ENCODE peak calls at places on chromosomes 4 and X, in six cellular contexts. I is DND-41; H is neural progenitor cell; L is body of pancreas; B is CD8-positive, alpha-beta T cell; J is A549. K is an unnamed sample. For H3K4me1, the result is how much of the 10 kb centered on the place peaks cover.

GRCh38 chr4:87654487-87655044 is 4.5 kb downstream of the DMP1 start:
- DNase-seq in B (no peak), H (no peak), J (no peak), I (no peak), L (no peak), K (no peak)

GRCh38 chrX:45445745-45446412 is 245.2 kb upstream of the DIPK2B start:
- DNase-seq in I (no peak), J (peak), H (no peak), B (no peak), L (no peak), K (no peak)

GRCh38 chr4:143336828-143337599 is at the start of gene GAB1:
- DNase-seq in L (peak), I (peak), H (peak), B (no peak), J (peak), K (peak)

GRCh38 chr4:76373919-76374552 is 46.9 kb downstream of the CCDC158 start:
- DNase-seq in L (no peak), J (peak), I (no peak), B (no peak), H (no peak), K (peak)

GRCh38 chr4:170014359-170015008 is 11.7 kb downstream of the MFAP3L start:
- DNase-seq in B (no peak), H (no peak), I (no peak), J (no peak), L (no peak), K (no peak)

GRCh38 chr4:25075851-25076250 is 45.1 kb upstream of the LGI2 start:
- DNase-seq in J (no peak), B (no peak), L (no peak), I (no peak), H (peak), K (peak)

GRCh38 chrX:49269768-49270248 is at the start of gene PPP1R3F:
- DNase-seq in B (no peak), I (no peak), L (no peak), J (no peak), H (no peak), K (no peak)

GRCh38 chrX:23993012-23993633 is 33.9 kb downstream of the KLHL15 start:
- DNase-seq in B (no peak), I (no peak), J (no peak), H (no peak), L (no peak), K (no peak)

GRCh38 chrX:108216405-108216804 is 124.8 kb downstream of the ATG4A start:
- DNase-seq in L (no peak), J (no peak), B (no peak), I (no peak), H (no peak), K (no peak)

GRCh38 chr4:29014555-29014954 is 1705.6 kb upstream of the PCDH7 start:
- DNase-seq in H (no peak), I (no peak), J (no peak), B (no peak), L (no peak), K (no peak)

GRCh38 chr4:8830611-8831200 is 40.9 kb downstream of the HMX1 start:
- DNase-seq in H (no peak), L (no peak), B (peak), J (no peak), I (no peak), K (no peak)

GRCh38 chr4:10183462-10183861 is 66.9 kb upstream of the WDR1 start:
- DNase-seq in L (no peak), I (no peak), B (no peak), J (no peak), H (no peak), K (no peak)

GRCh38 chr4:131091896-131092295 is 1995.9 kb downstream of the C4orf33 start:
- DNase-seq in B (no peak), L (no peak), I (no peak), H (peak), J (peak), K (no peak)

GRCh38 chr4:76308548-76308947 is 2.0 kb downstream of the STBD1 start:
- DNase-seq in J (no peak), L (peak), B (no peak), H (no peak), I (no peak), K (peak)

GRCh38 chrX:80556148-80556547 is 135.9 kb downstream of the TENT5D start:
- DNase-seq in H (no peak), L (no peak), J (no peak), B (no peak), I (no peak), K (no peak)

GRCh38 chr4:76208005-76208765 is 5.4 kb downstream of the SCARB2 start:
- DNase-seq in L (peak), B (no peak), I (no peak), J (peak), H (no peak), K (peak)

GRCh38 chrX:23610491-23610890 is 56.8 kb upstream of the PRDX4 start:
- DNase-seq in L (no peak), J (no peak), B (no peak), I (no peak), H (no peak), K (no peak)

GRCh38 chr4:21986312-21986711 is 37.7 kb upstream of the KCNIP4 start:
- DNase-seq in B (no peak), L (no peak), J (no peak), I (no peak), H (no peak), K (no peak)

GRCh38 chr4:107050525-107051135 is 14.5 kb upstream of the DKK2 start:
- DNase-seq in I (no peak), J (peak), H (peak), B (no peak), L (no peak), K (no peak)

GRCh38 chrX:50117477-50117876 is 83.3 kb downstream of the AKAP4 start:
- DNase-seq in J (no peak), I (no peak), L (no peak), H (no peak), B (no peak), K (no peak)

GRCh38 chr4:168028568-168028967 is 63.8 kb upstream of the ANXA10 start:
- DNase-seq in L (peak), J (peak), H (no peak), B (no peak), I (no peak), K (no peak)

GRCh38 chr4:78553526-78554060 is 2.0 kb downstream of the ANXA3 start:
- DNase-seq in J (no peak), H (no peak), L (no peak), I (no peak), B (no peak), K (no peak)

GRCh38 chr4:165364452-165365080 is 14.2 kb upstream of the CPE start:
- DNase-seq in H (no peak), L (no peak), J (no peak), I (no peak), B (no peak), K (no peak)

GRCh38 chrX:104195489-104196084 is 29.3 kb downstream of the FAM199X start:
- DNase-seq in B (no peak), J (peak), H (peak), L (no peak), I (peak), K (no peak)

GRCh38 chr4:101292901-101293300 is 54.4 kb downstream of the PPP3CA start:
- DNase-seq in H (no peak), L (no peak), J (no peak), B (no peak), I (no peak), K (peak)

GRCh38 chrX:107449490-107450175 is at the start of gene FRMPD3:
- DNase-seq in L (no peak), I (no peak), B (no peak), J (no peak), H (peak), K (peak)

GRCh38 chr4:98377626-98378025 is 116.4 kb downstream of the RAP1GDS1 start:
- DNase-seq in B (no peak), J (no peak), L (no peak), H (no peak), I (no peak), K (no peak)

GRCh38 chrX:31807165-31807564 is 735.3 kb upstream of the FTHL17 start:
- DNase-seq in I (no peak), B (no peak), H (no peak), L (no peak), J (no peak), K (no peak)

GRCh38 chr4:42671431-42672194 is 14.7 kb upstream of the ATP8A1 start:
- DNase-seq in L (no peak), J (no peak), H (no peak), I (peak), B (peak), K (no peak)

GRCh38 chr4:13654158-13654797 is 26.8 kb upstream of the BOD1L1 start:
- DNase-seq in B (peak), I (peak), L (peak), J (peak), H (peak), K (peak)

GRCh38 chr4:168907119-168907698 is 102.8 kb downstream of the CBR4 start:
- DNase-seq in L (no peak), B (no peak), J (no peak), H (no peak), I (no peak), K (no peak)

GRCh38 chr4:133190098-133190497 is 41.0 kb downstream of the PCDH10 start:
- DNase-seq in H (no peak), J (no peak), I (no peak), B (no peak), L (no peak), K (no peak)

GRCh38 chr4:176191974-176192373 is 3.4 kb downstream of the SPATA4 start:
- DNase-seq in J (peak), I (no peak), H (no peak), B (no peak), L (no peak), K (no peak)

GRCh38 chrX:37986893-37987292 is 19.5 kb upstream of the SYTL5 start:
- DNase-seq in H (no peak), I (no peak), B (no peak), L (no peak), J (no peak), K (no peak)

GRCh38 chr4:99886146-99886545 is 8.1 kb downstream of the LAMTOR3 start:
- DNase-seq in I (no peak), J (no peak), L (no peak), H (no peak), B (no peak), K (no peak)

GRCh38 chrX:137031517-137032377 is 2.0 kb downstream of the GPR101 start:
- DNase-seq in J (peak), I (peak), L (peak), B (no peak), H (peak), K (peak)

GRCh38 chrX:132612990-132613564 is 124.2 kb upstream of the MBNL3 start:
- DNase-seq in I (peak), B (peak), H (peak), J (peak), L (peak), K (peak)

GRCh38 chr4:76804060-76804459 is 93.9 kb downstream of the SOWAHB start:
- DNase-seq in B (no peak), I (no peak), H (peak), L (no peak), J (no peak), K (no peak)

GRCh38 chr4:109873791-109874514 is 26.0 kb downstream of the LRIT3 start:
- DNase-seq in H (no peak), L (no peak), J (no peak), B (no peak), I (no peak), K (no peak)

GRCh38 chr4:118351851-118352827 is 664 bp downstream of the PRSS12 start:
- DNase-seq in L (peak), I (no peak), J (peak), B (no peak), H (peak), K (peak)

DNA sequence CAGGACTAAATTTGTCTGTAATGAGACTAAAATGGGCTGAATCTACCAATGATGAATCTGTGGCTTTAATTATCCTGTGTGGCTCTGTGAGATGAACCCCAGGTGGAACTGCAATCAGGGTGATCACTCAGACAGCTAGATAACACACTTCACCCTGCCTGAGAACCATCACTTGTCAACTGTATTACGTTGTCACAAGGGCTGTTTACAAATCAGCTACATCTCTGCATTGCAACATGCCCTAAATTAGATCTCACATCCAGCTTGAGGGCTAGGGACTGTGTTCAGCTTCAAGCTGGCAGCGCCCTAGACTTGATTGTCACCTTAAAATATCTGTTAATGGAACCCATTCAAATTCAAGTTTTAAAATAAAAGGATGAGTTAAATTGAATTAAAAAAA is 77.0 kb downstream of the SH3KBP1 start:
- DNase-seq in L (no peak), H (no peak), J (no peak), B (peak), I (no peak), K (no peak)
- H3K4me1 ChIP-seq in L (under half), H (under half), J (under half), B (under half), I (half or more), K (under half)

GRCh38 chr4:115219315-115219840 is 106.0 kb upstream of the NDST4 start:
- DNase-seq in I (no peak), J (no peak), L (no peak), H (no peak), B (no peak), K (no peak)
- H3K4me1 ChIP-seq in I (under half), J (under half), L (under half), H (under half), B (under half), K (under half)

GRCh38 chr4:7516773-7517144 is 82.0 kb upstream of the PSAPL1 start:
- DNase-seq in H (peak), B (no peak), J (no peak), I (no peak), L (no peak), K (no peak)

GRCh38 chr4:7516116-7516772 is 81.5 kb upstream of the PSAPL1 start:
- DNase-seq in L (no peak), J (no peak), I (no peak), H (no peak), B (no peak), K (no peak)

GRCh38 chr4:7522452-7522851 is 87.7 kb upstream of the PSAPL1 start:
- DNase-seq in H (no peak), L (no peak), I (no peak), J (no peak), B (no peak), K (no peak)

GRCh38 chr4:7519638-7520373 is 85.1 kb upstream of the PSAPL1 start:
- DNase-seq in I (no peak), B (no peak), J (no peak), H (peak), L (no peak), K (peak)

GRCh38 chr4:7518871-7519637 is 84.3 kb upstream of the PSAPL1 start:
- DNase-seq in L (peak), B (no peak), H (no peak), I (no peak), J (no peak), K (peak)
- H3K4me1 ChIP-seq in L (under half), B (under half), H (under half), I (under half), J (under half), K (under half)

GRCh38 chr4:12580787-12581186 is 903.4 kb downstream of the RAB28 start:
- DNase-seq in J (no peak), B (no peak), L (no peak), H (no peak), I (no peak), K (no peak)
- H3K4me1 ChIP-seq in J (under half), B (under half), L (under half), H (under half), I (under half), K (under half)

GRCh38 chrX:71632923-71633657 is 14.8 kb upstream of the CXCR3 start:
- DNase-seq in H (no peak), B (no peak), L (no peak), I (no peak), J (no peak), K (no peak)
- H3K4me1 ChIP-seq in H (under half), B (under half), L (under half), I (under half), J (under half), K (under half)

DNA sequence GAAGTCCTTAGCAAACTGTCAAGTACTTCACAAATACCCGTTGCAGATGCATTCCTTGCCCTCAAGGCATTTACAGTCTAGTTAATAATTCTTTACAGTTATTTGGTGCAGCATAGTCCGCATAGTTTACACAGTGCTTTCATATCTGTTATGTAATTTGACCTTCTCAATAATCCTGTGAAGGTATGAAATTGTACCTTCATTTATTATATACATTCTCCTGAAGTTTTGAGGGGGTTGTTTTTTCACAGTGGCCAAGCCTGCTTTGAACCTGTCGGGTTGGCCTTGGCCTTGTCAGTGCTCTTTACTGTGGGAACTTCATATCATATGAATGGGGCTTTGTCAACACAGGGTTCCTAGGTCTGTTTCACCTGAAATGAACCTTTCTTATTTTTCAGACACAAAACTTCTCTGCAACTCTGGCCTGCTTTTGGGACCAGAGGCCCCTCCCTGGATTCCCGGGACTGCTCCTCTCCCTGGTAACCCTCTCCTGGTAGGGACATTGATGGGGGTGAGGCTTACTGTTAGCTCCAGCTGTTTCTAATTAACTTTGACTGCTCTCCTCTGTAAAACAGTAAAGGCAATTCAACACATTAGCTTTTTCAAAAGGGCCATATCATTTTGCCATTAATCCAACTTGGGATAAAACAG is 9.1 kb downstream of the IGFBP7 start:
- DNase-seq in H (no peak), B (no peak), J (peak), I (no peak), L (no peak), K (no peak)
- H3K4me1 ChIP-seq in H (under half), B (under half), J (half or more), I (under half), L (under half), K (under half)

GRCh38 chr4:1047106-1047975 is 35.9 kb downstream of the FGFRL1 start:
- DNase-seq in J (no peak), I (no peak), H (peak), B (no peak), L (peak), K (peak)

GRCh38 chr4:1043658-1044468 is 32.4 kb downstream of the FGFRL1 start:
- DNase-seq in L (peak), I (no peak), J (peak), H (peak), B (no peak), K (peak)

GRCh38 chr4:1045193-1045594 is 33.8 kb downstream of the FGFRL1 start:
- DNase-seq in I (no peak), L (peak), H (no peak), J (no peak), B (no peak), K (peak)

GRCh38 chr4:1044469-1045192 is 33.2 kb downstream of the FGFRL1 start:
- DNase-seq in I (no peak), H (no peak), B (no peak), J (no peak), L (peak), K (peak)

DNA sequence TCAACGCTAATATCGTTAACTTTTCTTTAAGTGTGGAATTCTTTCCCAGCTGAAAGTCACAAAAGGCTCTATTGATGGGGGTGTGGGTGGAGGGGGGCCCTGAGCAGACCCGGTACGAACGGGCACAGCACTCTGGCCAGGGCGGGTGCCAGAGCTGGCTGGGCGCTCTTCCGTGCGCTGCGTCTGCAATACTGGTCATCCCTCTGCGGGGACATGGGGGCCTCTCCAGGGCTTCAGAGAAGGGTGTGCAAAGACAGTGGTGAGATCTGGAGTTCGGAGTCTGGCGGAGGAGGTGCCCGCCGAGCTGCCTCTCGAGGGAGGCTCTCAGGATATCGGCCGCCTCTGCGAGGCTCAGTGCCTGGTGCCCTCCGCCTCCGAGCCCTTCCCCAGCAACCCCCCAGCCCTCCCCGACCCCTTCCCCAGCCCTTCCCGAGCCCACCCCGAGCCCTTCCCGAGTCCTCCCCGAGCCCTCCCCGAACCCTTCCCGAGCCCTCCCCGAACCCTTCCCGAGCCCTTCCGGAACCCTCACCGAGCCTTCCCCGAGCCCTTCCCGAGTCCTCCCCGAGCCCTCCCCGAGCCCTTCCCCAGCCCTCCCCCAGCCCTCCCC is 34.3 kb downstream of the FGFRL1 start:
- DNase-seq in L (peak), H (no peak), I (no peak), J (no peak), B (no peak), K (no peak)
- H3K4me1 ChIP-seq in L (under half), H (under half), I (under half), J (under half), B (under half), K (half or more)

GRCh38 chrX:1484638-1485019 is 31.9 kb upstream of the ASMTL start:
- DNase-seq in B (peak), I (no peak), L (no peak), J (no peak), H (no peak), K (no peak)
- H3K4me1 ChIP-seq in B (under half), I (half or more), L (under half), J (under half), H (under half), K (under half)

K was measured in thyroid gland.